ENCODE peak calls at places on chromosomes 1 and 21, in seven cellular contexts. One of them, this sample, is unnamed.

GRCh38 chr1:112061056-112061455 is 71.6 kb upstream of the KCND3 start:
- DNase-seq in HT1080: no peak
- DNase-seq in EL: no peak
- DNase-seq in GM03348: no peak
- DNase-seq in foreskin fibroblast: no peak
- DNase-seq in amniotic epithelial cell: no peak
- DNase-seq in activated T-helper 1 cell treated with Interleukin-2 at 50 U/mL for 16 hours: no peak
- DNase-seq in this sample: no peak

GRCh38 chr1:62175568-62176179 is 19.0 kb upstream of the L1TD1 start:
- DNase-seq in activated T-helper 1 cell treated with Interleukin-2 at 50 U/mL for 16 hours: no peak
- DNase-seq in foreskin fibroblast: peak; percentile 28
- DNase-seq in amniotic epithelial cell: peak; percentile 24
- DNase-seq in HT1080: peak; percentile 21
- DNase-seq in EL: peak; percentile 45
- DNase-seq in GM03348: peak; percentile 68
- DNase-seq in this sample: peak; percentile 52

GRCh38 chr1:64906447-64906846 is 59.9 kb downstream of the JAK1 start:
- DNase-seq in activated T-helper 1 cell treated with Interleukin-2 at 50 U/mL for 16 hours: no peak
- DNase-seq in HT1080: peak; percentile 3
- DNase-seq in GM03348: no peak
- DNase-seq in amniotic epithelial cell: no peak
- DNase-seq in foreskin fibroblast: no peak
- DNase-seq in EL: no peak
- DNase-seq in this sample: no peak

GRCh38 chr1:107895403-107896181 is 69.4 kb downstream of the VAV3 start:
- DNase-seq in HT1080: no peak
- DNase-seq in foreskin fibroblast: no peak
- DNase-seq in amniotic epithelial cell: no peak
- DNase-seq in EL: no peak
- DNase-seq in activated T-helper 1 cell treated with Interleukin-2 at 50 U/mL for 16 hours: no peak
- DNase-seq in GM03348: no peak
- DNase-seq in this sample: no peak

GRCh38 chr1:61082336-61083013 is at the start of gene NFIA:
- DNase-seq in amniotic epithelial cell: peak; percentile 77
- DNase-seq in GM03348: peak; percentile 64
- DNase-seq in activated T-helper 1 cell treated with Interleukin-2 at 50 U/mL for 16 hours: peak; percentile 3
- DNase-seq in HT1080: peak; percentile 60
- DNase-seq in foreskin fibroblast: peak; percentile 60
- DNase-seq in EL: peak; percentile 63
- DNase-seq in this sample: peak; percentile 72

GRCh38 chr1:11918779-11919519 is 7.3 kb downstream of the KIAA2013 start:
- DNase-seq in amniotic epithelial cell: peak; percentile 77
- DNase-seq in activated T-helper 1 cell treated with Interleukin-2 at 50 U/mL for 16 hours: no peak
- DNase-seq in GM03348: peak; percentile 87
- DNase-seq in EL: peak; percentile 82
- DNase-seq in HT1080: peak; percentile 72
- DNase-seq in foreskin fibroblast: peak; percentile 78
- DNase-seq in this sample: peak; percentile 90

GRCh38 chr1:170669586-170670332 is 5.8 kb downstream of the PRRX1 start:
- DNase-seq in EL: no peak
- DNase-seq in GM03348: no peak
- DNase-seq in foreskin fibroblast: no peak
- DNase-seq in HT1080: no peak
- DNase-seq in amniotic epithelial cell: no peak
- DNase-seq in activated T-helper 1 cell treated with Interleukin-2 at 50 U/mL for 16 hours: no peak
- DNase-seq in this sample: no peak

GRCh38 chr1:21201650-21202049 is 25.0 kb upstream of the EIF4G3 start:
- DNase-seq in HT1080: no peak
- DNase-seq in GM03348: no peak
- DNase-seq in EL: no peak
- DNase-seq in activated T-helper 1 cell treated with Interleukin-2 at 50 U/mL for 16 hours: no peak
- DNase-seq in foreskin fibroblast: no peak
- DNase-seq in amniotic epithelial cell: no peak
- DNase-seq in this sample: no peak

GRCh38 chr1:187877220-187877619 is 1048.5 kb downstream of the PLA2G4A start:
- DNase-seq in HT1080: no peak
- DNase-seq in GM03348: no peak
- DNase-seq in foreskin fibroblast: no peak
- DNase-seq in amniotic epithelial cell: no peak
- DNase-seq in EL: no peak
- DNase-seq in activated T-helper 1 cell treated with Interleukin-2 at 50 U/mL for 16 hours: no peak
- DNase-seq in this sample: no peak

GRCh38 chr21:14762734-14763694 is 216.9 kb upstream of the SAMSN1 start:
- DNase-seq in EL: no peak
- DNase-seq in HT1080: no peak
- DNase-seq in amniotic epithelial cell: no peak
- DNase-seq in GM03348: no peak
- DNase-seq in foreskin fibroblast: no peak
- DNase-seq in activated T-helper 1 cell treated with Interleukin-2 at 50 U/mL for 16 hours: no peak
- DNase-seq in this sample: no peak

GRCh38 chr1:27603320-27603961 is 503 bp downstream of the AHDC1 start:
- DNase-seq in foreskin fibroblast: no peak
- DNase-seq in EL: peak; percentile 42
- DNase-seq in HT1080: no peak
- DNase-seq in activated T-helper 1 cell treated with Interleukin-2 at 50 U/mL for 16 hours: peak; percentile 10
- DNase-seq in GM03348: peak; percentile 69
- DNase-seq in amniotic epithelial cell: no peak
- DNase-seq in this sample: peak; percentile 56

GRCh38 chr1:203368624-203369451 is 17.9 kb upstream of the FMOD start:
- DNase-seq in amniotic epithelial cell: peak; percentile 92
- DNase-seq in EL: peak; percentile 73
- DNase-seq in foreskin fibroblast: peak; percentile 87
- DNase-seq in activated T-helper 1 cell treated with Interleukin-2 at 50 U/mL for 16 hours: no peak
- DNase-seq in GM03348: peak; percentile 89
- DNase-seq in HT1080: peak; percentile 42
- DNase-seq in this sample: peak; percentile 21

GRCh38 chr1:93702102-93702827 is 20.6 kb upstream of the BCAR3 start:
- DNase-seq in amniotic epithelial cell: no peak
- DNase-seq in activated T-helper 1 cell treated with Interleukin-2 at 50 U/mL for 16 hours: no peak
- DNase-seq in foreskin fibroblast: no peak
- DNase-seq in EL: no peak
- DNase-seq in HT1080: peak; percentile 41
- DNase-seq in GM03348: no peak
- DNase-seq in this sample: peak; percentile 96

GRCh38 chr1:20785907-20786309 is 1.2 kb downstream of the HP1BP3 start:
- DNase-seq in GM03348: no peak
- DNase-seq in activated T-helper 1 cell treated with Interleukin-2 at 50 U/mL for 16 hours: peak; percentile 2
- DNase-seq in amniotic epithelial cell: no peak
- DNase-seq in HT1080: no peak
- DNase-seq in foreskin fibroblast: no peak
- DNase-seq in EL: no peak
- DNase-seq in this sample: no peak

GRCh38 chr1:186055846-186056245 is 319.2 kb downstream of the TPR start:
- DNase-seq in GM03348: no peak
- DNase-seq in activated T-helper 1 cell treated with Interleukin-2 at 50 U/mL for 16 hours: no peak
- DNase-seq in amniotic epithelial cell: no peak
- DNase-seq in EL: peak; percentile 13
- DNase-seq in HT1080: no peak
- DNase-seq in foreskin fibroblast: no peak
- DNase-seq in this sample: no peak

GRCh38 chr21:35988396-35989140 is 71.8 kb downstream of the SETD4 start:
- DNase-seq in EL: no peak
- DNase-seq in amniotic epithelial cell: no peak
- DNase-seq in activated T-helper 1 cell treated with Interleukin-2 at 50 U/mL for 16 hours: no peak
- DNase-seq in HT1080: no peak
- DNase-seq in foreskin fibroblast: no peak
- DNase-seq in GM03348: no peak
- DNase-seq in this sample: no peak

GRCh38 chr1:51644533-51645197 is 27.8 kb downstream of the OSBPL9 start:
- DNase-seq in EL: peak; percentile 82
- DNase-seq in amniotic epithelial cell: peak; percentile 85
- DNase-seq in foreskin fibroblast: peak; percentile 58
- DNase-seq in activated T-helper 1 cell treated with Interleukin-2 at 50 U/mL for 16 hours: no peak
- DNase-seq in HT1080: peak; percentile 88
- DNase-seq in GM03348: peak; percentile 71
- DNase-seq in this sample: peak; percentile 85

GRCh38 chr1:159700312-159700711 is 14.1 kb downstream of the CRP start:
- DNase-seq in amniotic epithelial cell: no peak
- DNase-seq in EL: no peak
- DNase-seq in activated T-helper 1 cell treated with Interleukin-2 at 50 U/mL for 16 hours: no peak
- DNase-seq in GM03348: no peak
- DNase-seq in HT1080: no peak
- DNase-seq in foreskin fibroblast: no peak
- DNase-seq in this sample: no peak

GRCh38 chr1:26961826-26962225 is 1.6 kb upstream of the KDF1 start:
- DNase-seq in amniotic epithelial cell: peak; percentile 98
- DNase-seq in foreskin fibroblast: peak; percentile 93
- DNase-seq in HT1080: peak; percentile 92
- DNase-seq in EL: peak; percentile 89
- DNase-seq in activated T-helper 1 cell treated with Interleukin-2 at 50 U/mL for 16 hours: no peak
- DNase-seq in GM03348: peak; percentile 84
- DNase-seq in this sample: peak; percentile 68

GRCh38 chr21:14734191-14734590 is 188.1 kb upstream of the SAMSN1 start:
- DNase-seq in HT1080: peak; percentile 4
- DNase-seq in amniotic epithelial cell: no peak
- DNase-seq in GM03348: no peak
- DNase-seq in EL: no peak
- DNase-seq in foreskin fibroblast: no peak
- DNase-seq in activated T-helper 1 cell treated with Interleukin-2 at 50 U/mL for 16 hours: no peak
- DNase-seq in this sample: no peak

GRCh38 chr1:218664385-218665170 is 319.4 kb downstream of the TGFB2 start:
- DNase-seq in EL: no peak
- DNase-seq in foreskin fibroblast: no peak
- DNase-seq in HT1080: peak; percentile 67
- DNase-seq in activated T-helper 1 cell treated with Interleukin-2 at 50 U/mL for 16 hours: no peak
- DNase-seq in GM03348: no peak
- DNase-seq in amniotic epithelial cell: peak; percentile 71
- DNase-seq in this sample: peak; percentile 35

GRCh38 chr1:26049531-26050254 is 3.8 kb upstream of the SLC30A2 start:
- DNase-seq in foreskin fibroblast: no peak
- DNase-seq in HT1080: peak; percentile 51
- DNase-seq in GM03348: no peak
- DNase-seq in EL: peak; percentile 20
- DNase-seq in activated T-helper 1 cell treated with Interleukin-2 at 50 U/mL for 16 hours: no peak
- DNase-seq in amniotic epithelial cell: peak; percentile 51
- DNase-seq in this sample: no peak

GRCh38 chr1:10838541-10838940 is 42.1 kb upstream of the CASZ1 start:
- DNase-seq in EL: no peak
- DNase-seq in activated T-helper 1 cell treated with Interleukin-2 at 50 U/mL for 16 hours: no peak
- DNase-seq in amniotic epithelial cell: no peak
- DNase-seq in HT1080: no peak
- DNase-seq in GM03348: no peak
- DNase-seq in foreskin fibroblast: no peak
- DNase-seq in this sample: no peak

GRCh38 chr1:116334015-116334547 is 39.0 kb upstream of the ATP1A1 start:
- DNase-seq in EL: peak; percentile 53
- DNase-seq in HT1080: peak; percentile 77
- DNase-seq in foreskin fibroblast: peak; percentile 44
- DNase-seq in GM03348: no peak
- DNase-seq in amniotic epithelial cell: no peak
- DNase-seq in activated T-helper 1 cell treated with Interleukin-2 at 50 U/mL for 16 hours: no peak
- DNase-seq in this sample: peak; percentile 81

GRCh38 chr1:179178965-179179364 is 50.5 kb downstream of the ABL2 start:
- DNase-seq in activated T-helper 1 cell treated with Interleukin-2 at 50 U/mL for 16 hours: no peak
- DNase-seq in GM03348: peak; percentile 67
- DNase-seq in amniotic epithelial cell: peak; percentile 54
- DNase-seq in EL: peak; percentile 74
- DNase-seq in HT1080: peak; percentile 51
- DNase-seq in foreskin fibroblast: no peak
- DNase-seq in this sample: no peak

GRCh38 chr1:240174734-240175133 is 83.1 kb downstream of the FMN2 start:
- DNase-seq in GM03348: no peak
- DNase-seq in amniotic epithelial cell: peak; percentile 49
- DNase-seq in EL: no peak
- DNase-seq in HT1080: no peak
- DNase-seq in foreskin fibroblast: no peak
- DNase-seq in activated T-helper 1 cell treated with Interleukin-2 at 50 U/mL for 16 hours: no peak
- DNase-seq in this sample: no peak

GRCh38 chr1:169538998-169539871 is 47.0 kb downstream of the F5 start:
- DNase-seq in GM03348: peak; percentile 62
- DNase-seq in EL: peak; percentile 83
- DNase-seq in amniotic epithelial cell: peak; percentile 95
- DNase-seq in activated T-helper 1 cell treated with Interleukin-2 at 50 U/mL for 16 hours: no peak
- DNase-seq in foreskin fibroblast: peak; percentile 69
- DNase-seq in HT1080: peak; percentile 91
- DNase-seq in this sample: peak; percentile 89

GRCh38 chr1:20848162-20848561 is 61.1 kb upstream of the HP1BP3 start:
- DNase-seq in EL: peak; percentile 57
- DNase-seq in HT1080: peak; percentile 10
- DNase-seq in foreskin fibroblast: no peak
- DNase-seq in amniotic epithelial cell: peak; percentile 80
- DNase-seq in GM03348: no peak
- DNase-seq in activated T-helper 1 cell treated with Interleukin-2 at 50 U/mL for 16 hours: no peak
- DNase-seq in this sample: no peak

GRCh38 chr1:177928194-177928593 is 41.7 kb downstream of the SEC16B start:
- DNase-seq in amniotic epithelial cell: no peak
- DNase-seq in foreskin fibroblast: peak; percentile 53
- DNase-seq in activated T-helper 1 cell treated with Interleukin-2 at 50 U/mL for 16 hours: no peak
- DNase-seq in GM03348: no peak
- DNase-seq in EL: peak; percentile 50
- DNase-seq in HT1080: peak; percentile 32
- DNase-seq in this sample: no peak

GRCh38 chr1:214439352-214440119 is 111.9 kb downstream of the PTPN14 start:
- DNase-seq in GM03348: no peak
- DNase-seq in activated T-helper 1 cell treated with Interleukin-2 at 50 U/mL for 16 hours: no peak
- DNase-seq in amniotic epithelial cell: peak; percentile 100
- DNase-seq in foreskin fibroblast: no peak
- DNase-seq in EL: no peak
- DNase-seq in HT1080: no peak
- DNase-seq in this sample: no peak

GRCh38 chr1:53992085-53992874 is 25.7 kb downstream of the LDLRAD1 start:
- DNase-seq in activated T-helper 1 cell treated with Interleukin-2 at 50 U/mL for 16 hours: no peak
- DNase-seq in EL: no peak
- DNase-seq in foreskin fibroblast: no peak
- DNase-seq in GM03348: no peak
- DNase-seq in amniotic epithelial cell: peak; percentile 17
- DNase-seq in HT1080: no peak
- DNase-seq in this sample: no peak

GRCh38 chr1:206925116-206925736 is 3.5 kb upstream of the FCMR start:
- DNase-seq in EL: no peak
- DNase-seq in GM03348: no peak
- DNase-seq in foreskin fibroblast: no peak
- DNase-seq in HT1080: no peak
- DNase-seq in activated T-helper 1 cell treated with Interleukin-2 at 50 U/mL for 16 hours: peak; percentile 39
- DNase-seq in amniotic epithelial cell: peak; percentile 14
- DNase-seq in this sample: no peak

GRCh38 chr1:206790502-206791250 is 18.4 kb upstream of the IL10 start:
- DNase-seq in foreskin fibroblast: no peak
- DNase-seq in EL: no peak
- DNase-seq in HT1080: no peak
- DNase-seq in GM03348: no peak
- DNase-seq in amniotic epithelial cell: no peak
- DNase-seq in activated T-helper 1 cell treated with Interleukin-2 at 50 U/mL for 16 hours: no peak
- DNase-seq in this sample: no peak

GRCh38 chr1:92877792-92878191 is 46.0 kb downstream of the RPL5 start:
- DNase-seq in activated T-helper 1 cell treated with Interleukin-2 at 50 U/mL for 16 hours: no peak
- DNase-seq in GM03348: peak; percentile 22
- DNase-seq in foreskin fibroblast: peak; percentile 7
- DNase-seq in amniotic epithelial cell: no peak
- DNase-seq in HT1080: no peak
- DNase-seq in EL: no peak
- DNase-seq in this sample: no peak

GRCh38 chr1:145707183-145707867 is at the start of gene PDZK1:
- DNase-seq in HT1080: no peak
- DNase-seq in GM03348: no peak
- DNase-seq in EL: no peak
- DNase-seq in activated T-helper 1 cell treated with Interleukin-2 at 50 U/mL for 16 hours: no peak
- DNase-seq in foreskin fibroblast: no peak
- DNase-seq in amniotic epithelial cell: no peak
- DNase-seq in this sample: peak; percentile 10

GRCh38 chr1:245715970-245716369 is 561.2 kb downstream of the KIF26B start:
- DNase-seq in foreskin fibroblast: peak; percentile 71
- DNase-seq in amniotic epithelial cell: peak; percentile 92
- DNase-seq in HT1080: peak; percentile 95
- DNase-seq in activated T-helper 1 cell treated with Interleukin-2 at 50 U/mL for 16 hours: no peak
- DNase-seq in EL: peak; percentile 85
- DNase-seq in GM03348: peak; percentile 86
- DNase-seq in this sample: peak; percentile 77

GRCh38 chr1:156502396-156502748 is 1.8 kb upstream of the MEF2D start:
- DNase-seq in HT1080: no peak
- DNase-seq in activated T-helper 1 cell treated with Interleukin-2 at 50 U/mL for 16 hours: no peak
- DNase-seq in EL: no peak
- DNase-seq in GM03348: no peak
- DNase-seq in amniotic epithelial cell: no peak
- DNase-seq in foreskin fibroblast: no peak
- DNase-seq in this sample: no peak

GRCh38 chr1:67711850-67712202 is 26.8 kb downstream of the GADD45A start:
- DNase-seq in foreskin fibroblast: no peak
- DNase-seq in activated T-helper 1 cell treated with Interleukin-2 at 50 U/mL for 16 hours: no peak
- DNase-seq in GM03348: no peak
- DNase-seq in EL: no peak
- DNase-seq in amniotic epithelial cell: no peak
- DNase-seq in HT1080: no peak
- DNase-seq in this sample: no peak